ENCODE peak calls at places on chromosome 11, in four cellular contexts. One of them, this sample, is unnamed.
A peak's percentile ranks its signal among the peaks of the same experiment; 100 is the strongest.

GRCh38 chr11:124670732-124671131 is 2.8 kb downstream of the SIAE start:
- DNase-seq in fibroblast of lung: peak; percentile 24
- DNase-seq in HCT116: no peak
- DNase-seq in GM23248: peak; percentile 13
- DNase-seq in this sample: no peak

GRCh38 chr11:104581246-104581980 is 316.8 kb downstream of the CASP12 start:
- DNase-seq in fibroblast of lung: peak; percentile 65
- DNase-seq in HCT116: no peak
- DNase-seq in GM23248: no peak
- DNase-seq in this sample: peak; percentile 25

GRCh38 chr11:73218106-73218829 is at the start of gene P2RY2:
- DNase-seq in fibroblast of lung: no peak
- DNase-seq in HCT116: peak; percentile 32
- DNase-seq in GM23248: peak; percentile 52
- DNase-seq in this sample: peak; percentile 10

GRCh38 chr11:121672630-121673487 is 220.1 kb upstream of the SORL1-AS1 start:
- DNase-seq in fibroblast of lung: peak; percentile 45
- DNase-seq in HCT116: no peak
- DNase-seq in GM23248: peak; percentile 76
- DNase-seq in this sample: no peak

GRCh38 chr11:32034149-32034548 is 56.7 kb upstream of the RCN1 start:
- DNase-seq in fibroblast of lung: peak; percentile 86
- DNase-seq in HCT116: no peak
- DNase-seq in GM23248: peak; percentile 97
- DNase-seq in this sample: peak; percentile 100

GRCh38 chr11:47234669-47235075 is 13.9 kb downstream of the ACP2 start:
- DNase-seq in fibroblast of lung: no peak
- DNase-seq in HCT116: no peak
- DNase-seq in GM23248: no peak
- DNase-seq in this sample: peak; percentile 24

GRCh38 chr11:113634940-113635575 is 71.0 kb downstream of the TMPRSS5 start:
- DNase-seq in fibroblast of lung: no peak
- DNase-seq in HCT116: no peak
- DNase-seq in GM23248: no peak
- DNase-seq in this sample: no peak

GRCh38 chr11:77990981-77991380 is 3.5 kb downstream of the INTS4 start:
- DNase-seq in fibroblast of lung: no peak
- DNase-seq in HCT116: no peak
- DNase-seq in GM23248: no peak
- DNase-seq in this sample: no peak

GRCh38 chr11:112016765-112017356 is 8.3 kb upstream of the DLAT start:
- DNase-seq in fibroblast of lung: peak; percentile 66
- DNase-seq in HCT116: no peak
- DNase-seq in GM23248: peak; percentile 74
- DNase-seq in this sample: peak; percentile 40

GRCh38 chr11:113281052-113281725 is 33.2 kb upstream of the TTC12 start:
- DNase-seq in fibroblast of lung: no peak
- DNase-seq in HCT116: no peak
- DNase-seq in GM23248: no peak
- DNase-seq in this sample: no peak

GRCh38 chr11:45264839-45265515 is 21.2 kb downstream of the SYT13 start:
- DNase-seq in fibroblast of lung: peak; percentile 76
- DNase-seq in HCT116: no peak
- DNase-seq in GM23248: peak; percentile 93
- DNase-seq in this sample: peak; percentile 94

GRCh38 chr11:112292785-112293407 is 32.2 kb upstream of the PLET1 start:
- DNase-seq in fibroblast of lung: peak; percentile 89
- DNase-seq in HCT116: no peak
- DNase-seq in GM23248: peak; percentile 93
- DNase-seq in this sample: peak; percentile 96

GRCh38 chr11:44885065-44885777 is 65.5 kb downstream of the TP53I11 start:
- DNase-seq in fibroblast of lung: no peak
- DNase-seq in HCT116: no peak
- DNase-seq in GM23248: no peak
- DNase-seq in this sample: no peak

GRCh38 chr11:46914363-46914762 is 4.0 kb downstream of the LRP4 start:
- DNase-seq in fibroblast of lung: peak; percentile 39
- DNase-seq in HCT116: no peak
- DNase-seq in GM23248: peak; percentile 89
- DNase-seq in this sample: no peak

GRCh38 chr11:45100338-45100737 is 46.1 kb upstream of the PRDM11 start:
- DNase-seq in fibroblast of lung: no peak
- DNase-seq in HCT116: no peak
- DNase-seq in GM23248: peak; percentile 35
- DNase-seq in this sample: peak; percentile 16

GRCh38 chr11:96960926-96961325 is 571.1 kb downstream of the JRKL start:
- DNase-seq in fibroblast of lung: no peak
- DNase-seq in HCT116: no peak
- DNase-seq in GM23248: no peak
- DNase-seq in this sample: no peak

GRCh38 chr11:118343248-118343647 is 743 bp upstream of the CD3D start:
- DNase-seq in fibroblast of lung: no peak
- DNase-seq in HCT116: no peak
- DNase-seq in GM23248: no peak
- DNase-seq in this sample: no peak

GRCh38 chr11:9760180-9760550 is 96.3 kb downstream of the SWAP70 start:
- DNase-seq in fibroblast of lung: peak; percentile 98
- DNase-seq in HCT116: no peak
- DNase-seq in GM23248: peak; percentile 97
- DNase-seq in this sample: peak; percentile 93

GRCh38 chr11:120974980-120975379 is 48.9 kb upstream of the TBCEL start:
- DNase-seq in fibroblast of lung: no peak
- DNase-seq in HCT116: no peak
- DNase-seq in GM23248: no peak
- DNase-seq in this sample: no peak

DNA sequence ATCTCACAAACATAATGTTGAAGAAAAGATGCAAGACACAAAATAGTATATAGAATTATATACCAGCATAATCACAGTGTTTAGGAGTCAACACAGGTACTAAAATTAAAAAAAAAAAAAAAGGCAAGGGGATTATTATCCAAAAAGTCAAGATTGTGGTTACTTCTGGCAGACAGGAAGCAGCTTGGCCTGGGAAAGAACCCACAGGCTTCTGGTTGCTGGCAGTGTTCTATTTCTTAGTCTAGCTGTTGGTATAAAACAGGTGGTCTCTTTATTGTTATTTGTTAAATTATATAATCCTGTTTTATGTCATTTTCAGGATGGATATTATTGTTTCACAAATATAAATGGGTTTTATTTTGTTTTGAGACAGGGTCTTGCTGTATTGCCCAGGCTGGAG is 54.0 kb downstream of the C11orf58 start:
- DNase-seq in fibroblast of lung: no peak
- DNase-seq in HCT116: no peak
- DNase-seq in GM23248: peak; percentile 36
- DNase-seq in this sample: peak; percentile 63
- TF ChIP-seq EZH2 in fibroblast of lung: no peak
- TF ChIP-seq EZH2 in HCT116: no peak
- TF ChIP-seq EZH2 in GM23248: no peak
- TF ChIP-seq EZH2 in this sample: no peak

GRCh38 chr11:19954899-19955298 is 205.4 kb downstream of the DBX1 start:
- DNase-seq in fibroblast of lung: peak; percentile 43
- DNase-seq in HCT116: no peak
- DNase-seq in GM23248: peak; percentile 53
- DNase-seq in this sample: no peak

GRCh38 chr11:19953909-19954308 is 206.4 kb downstream of the DBX1 start:
- DNase-seq in fibroblast of lung: peak; percentile 88
- DNase-seq in HCT116: peak; percentile 24
- DNase-seq in GM23248: peak; percentile 84
- DNase-seq in this sample: peak; percentile 94

GRCh38 chr11:19952101-19952605 is 208.1 kb downstream of the DBX1 start:
- DNase-seq in fibroblast of lung: peak; percentile 26
- DNase-seq in HCT116: no peak
- DNase-seq in GM23248: no peak
- DNase-seq in this sample: peak; percentile 74

GRCh38 chr11:19953342-19953741 is 206.9 kb downstream of the DBX1 start:
- DNase-seq in fibroblast of lung: peak; percentile 35
- DNase-seq in HCT116: no peak
- DNase-seq in GM23248: peak; percentile 69
- DNase-seq in this sample: peak; percentile 74

GRCh38 chr11:19951558-19952083 is 208.7 kb downstream of the DBX1 start:
- DNase-seq in fibroblast of lung: peak; percentile 71
- DNase-seq in HCT116: peak; percentile 32
- DNase-seq in GM23248: peak; percentile 72
- DNase-seq in this sample: no peak
- H2AFZ ChIP-seq in fibroblast of lung: no peak overlapping the region
- H2AFZ ChIP-seq in HCT116: peak overlapping the region; percentile 53
- H2AFZ ChIP-seq in GM23248: no peak overlapping the region
- H2AFZ ChIP-seq in this sample: peak overlapping the region; percentile 27

GRCh38 chr11:22192642-22193347 is at the start of gene ANO5:
- DNase-seq in fibroblast of lung: no peak
- DNase-seq in HCT116: no peak
- DNase-seq in GM23248: peak; percentile 7
- DNase-seq in this sample: peak; percentile 5
- TF ChIP-seq EZH2 in fibroblast of lung: no peak
- TF ChIP-seq EZH2 in HCT116: no peak
- TF ChIP-seq EZH2 in GM23248: no peak
- TF ChIP-seq EZH2 in this sample: no peak

DNA sequence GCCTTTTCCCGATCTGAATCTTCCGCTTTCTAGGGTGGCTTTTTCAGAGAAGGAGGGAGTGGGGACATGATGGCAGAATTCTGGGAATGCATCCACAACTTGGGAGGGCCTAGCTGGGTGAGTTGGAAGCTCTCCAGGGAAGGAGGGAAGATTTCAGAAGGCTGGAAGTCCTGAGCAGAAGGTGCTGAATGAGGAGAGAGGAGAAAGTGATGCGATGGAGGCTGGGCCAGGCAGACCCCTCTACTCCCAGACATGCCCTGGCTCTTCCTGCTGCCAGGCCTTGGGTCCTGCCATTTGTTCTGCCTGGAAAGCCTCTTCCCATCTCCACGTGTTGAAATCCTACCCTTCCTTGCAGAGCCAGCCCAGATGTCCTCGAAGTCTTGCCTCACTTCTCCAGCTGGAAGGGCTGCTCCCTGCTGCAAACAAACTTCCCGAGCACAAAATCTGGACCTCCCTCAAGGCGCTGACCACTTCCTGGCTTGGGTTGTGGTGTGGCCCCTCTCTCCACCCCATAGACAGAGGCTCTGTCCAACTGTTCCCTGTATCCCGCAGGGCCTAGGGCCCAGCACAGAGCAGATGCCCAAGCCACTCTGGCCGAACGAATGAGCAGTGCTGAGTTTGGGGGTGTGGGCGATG is 16.8 kb downstream of the LRRC32 start:
- DNase-seq in fibroblast of lung: peak; percentile 99
- DNase-seq in HCT116: no peak
- DNase-seq in GM23248: peak; percentile 52
- DNase-seq in this sample: peak; percentile 66
- H2AFZ ChIP-seq in fibroblast of lung: peak overlapping the region; percentile 37
- H2AFZ ChIP-seq in HCT116: no peak overlapping the region
- H2AFZ ChIP-seq in GM23248: no peak overlapping the region
- H2AFZ ChIP-seq in this sample: peak overlapping the region; percentile 15

DNA sequence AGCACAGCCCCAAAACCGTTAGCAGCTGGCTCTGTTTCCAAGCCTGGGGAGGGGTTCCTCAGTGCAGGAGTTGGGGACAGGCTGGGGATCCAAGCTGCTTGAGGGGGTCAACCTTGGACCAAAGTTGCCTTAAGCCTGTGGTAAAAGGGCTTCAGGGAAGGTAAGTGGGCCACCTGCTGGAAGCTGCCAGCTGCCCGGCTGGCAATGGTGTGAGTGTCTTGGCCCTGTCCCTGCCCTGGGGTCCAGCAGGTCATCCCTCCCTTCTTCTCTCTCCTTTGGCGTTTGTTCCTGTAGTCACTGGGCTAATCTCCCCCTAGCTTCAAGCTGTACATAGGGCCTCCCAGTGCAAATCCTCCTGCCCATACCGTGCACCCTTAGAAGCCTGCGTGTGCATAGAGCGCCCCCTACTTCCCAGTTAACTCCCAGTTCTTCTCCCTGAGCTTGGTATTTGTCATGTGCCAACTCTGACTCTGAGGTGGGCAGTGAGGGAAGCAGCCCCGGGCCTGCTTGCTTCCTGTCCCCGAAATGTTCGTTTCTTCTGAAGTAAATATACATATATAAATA is 4.4 kb downstream of the TMEM258 start:
- DNase-seq in fibroblast of lung: peak; percentile 62
- DNase-seq in HCT116: peak; percentile 48
- DNase-seq in GM23248: peak; percentile 61
- DNase-seq in this sample: peak; percentile 26
- TF ChIP-seq EZH2 in fibroblast of lung: no peak
- TF ChIP-seq EZH2 in HCT116: no peak
- TF ChIP-seq EZH2 in GM23248: no peak
- TF ChIP-seq EZH2 in this sample: no peak